ENCODE peak calls at places on chromosomes 4 and X, in nine cellular contexts. One of them, this sample, is unnamed. For H3K36me3 and H3K9me3, the result is how much of the 10 kb centered on the place peaks cover.

GRCh38 chr4:184168406-184169019 is 49.2 kb downstream of the ENPP6 start:
- DNase-seq in mucosa of descending colon: peak
- DNase-seq in tibial artery: peak
- DNase-seq in HepG2: peak
- DNase-seq in sigmoid colon: peak
- DNase-seq in neural progenitor cell: peak
- DNase-seq in heart left ventricle: peak
- DNase-seq in body of pancreas: peak
- DNase-seq in CD8-positive, alpha-beta memory T cell: peak
- DNase-seq in this sample: peak

GRCh38 chr4:87530868-87531267 is 1.7 kb upstream of the SPARCL1 start:
- DNase-seq in mucosa of descending colon: no peak
- DNase-seq in tibial artery: peak
- DNase-seq in HepG2: no peak
- DNase-seq in sigmoid colon: peak
- DNase-seq in neural progenitor cell: no peak
- DNase-seq in heart left ventricle: peak
- DNase-seq in body of pancreas: peak
- DNase-seq in CD8-positive, alpha-beta memory T cell: no peak
- DNase-seq in this sample: no peak

GRCh38 chr4:133320576-133321170 is 171.6 kb downstream of the PCDH10 start:
- DNase-seq in mucosa of descending colon: no peak
- DNase-seq in tibial artery: no peak
- DNase-seq in HepG2: peak
- DNase-seq in sigmoid colon: no peak
- DNase-seq in neural progenitor cell: peak
- DNase-seq in heart left ventricle: no peak
- DNase-seq in body of pancreas: peak
- DNase-seq in CD8-positive, alpha-beta memory T cell: no peak
- DNase-seq in this sample: no peak

GRCh38 chr4:76987153-76987562 is 37.6 kb downstream of the SEPTIN11 start:
- DNase-seq in mucosa of descending colon: no peak
- DNase-seq in tibial artery: no peak
- DNase-seq in HepG2: no peak
- DNase-seq in sigmoid colon: peak
- DNase-seq in neural progenitor cell: no peak
- DNase-seq in heart left ventricle: peak
- DNase-seq in body of pancreas: peak
- DNase-seq in CD8-positive, alpha-beta memory T cell: no peak
- DNase-seq in this sample: peak

GRCh38 chr4:156792462-156793085 is 179.0 kb downstream of the PDGFC start:
- DNase-seq in mucosa of descending colon: no peak
- DNase-seq in tibial artery: no peak
- DNase-seq in HepG2: peak
- DNase-seq in sigmoid colon: no peak
- DNase-seq in neural progenitor cell: no peak
- DNase-seq in heart left ventricle: no peak
- DNase-seq in body of pancreas: no peak
- DNase-seq in CD8-positive, alpha-beta memory T cell: no peak
- DNase-seq in this sample: no peak

GRCh38 chrX:138011461-138011860 is 445.5 kb downstream of the ZIC3 start:
- DNase-seq in mucosa of descending colon: no peak
- DNase-seq in tibial artery: no peak
- DNase-seq in HepG2: no peak
- DNase-seq in sigmoid colon: no peak
- DNase-seq in neural progenitor cell: no peak
- DNase-seq in heart left ventricle: no peak
- DNase-seq in body of pancreas: no peak
- DNase-seq in CD8-positive, alpha-beta memory T cell: no peak
- DNase-seq in this sample: peak

GRCh38 chrX:22686138-22686541 is 313.6 kb upstream of the DDX53 start:
- DNase-seq in mucosa of descending colon: no peak
- DNase-seq in tibial artery: peak
- DNase-seq in HepG2: no peak
- DNase-seq in sigmoid colon: peak
- DNase-seq in neural progenitor cell: no peak
- DNase-seq in heart left ventricle: peak
- DNase-seq in body of pancreas: peak
- DNase-seq in CD8-positive, alpha-beta memory T cell: no peak
- DNase-seq in this sample: peak

GRCh38 chr4:55819634-55820033 is at the start of gene EXOC1L:
- DNase-seq in mucosa of descending colon: no peak
- DNase-seq in tibial artery: no peak
- DNase-seq in HepG2: peak
- DNase-seq in sigmoid colon: no peak
- DNase-seq in neural progenitor cell: peak
- DNase-seq in heart left ventricle: no peak
- DNase-seq in body of pancreas: no peak
- DNase-seq in CD8-positive, alpha-beta memory T cell: no peak
- DNase-seq in this sample: peak

GRCh38 chr4:24794916-24795665 is at the start of gene SOD3:
- DNase-seq in mucosa of descending colon: peak
- DNase-seq in tibial artery: peak
- DNase-seq in HepG2: peak
- DNase-seq in sigmoid colon: peak
- DNase-seq in neural progenitor cell: peak
- DNase-seq in heart left ventricle: peak
- DNase-seq in body of pancreas: peak
- DNase-seq in CD8-positive, alpha-beta memory T cell: no peak
- DNase-seq in this sample: no peak

GRCh38 chr4:4733663-4734062 is 125.8 kb upstream of the MSX1 start:
- DNase-seq in mucosa of descending colon: no peak
- DNase-seq in tibial artery: no peak
- DNase-seq in HepG2: no peak
- DNase-seq in sigmoid colon: peak
- DNase-seq in neural progenitor cell: no peak
- DNase-seq in heart left ventricle: no peak
- DNase-seq in body of pancreas: no peak
- DNase-seq in CD8-positive, alpha-beta memory T cell: no peak
- DNase-seq in this sample: no peak

GRCh38 chrX:45434231-45434630 is 233.6 kb upstream of the DIPK2B start:
- DNase-seq in mucosa of descending colon: no peak
- DNase-seq in tibial artery: no peak
- DNase-seq in HepG2: no peak
- DNase-seq in sigmoid colon: no peak
- DNase-seq in neural progenitor cell: no peak
- DNase-seq in heart left ventricle: no peak
- DNase-seq in body of pancreas: no peak
- DNase-seq in CD8-positive, alpha-beta memory T cell: no peak
- DNase-seq in this sample: no peak

GRCh38 chr4:182478475-182478874 is 235.3 kb downstream of the TENM3 start:
- DNase-seq in mucosa of descending colon: no peak
- DNase-seq in tibial artery: no peak
- DNase-seq in HepG2: peak
- DNase-seq in sigmoid colon: no peak
- DNase-seq in neural progenitor cell: peak
- DNase-seq in heart left ventricle: no peak
- DNase-seq in body of pancreas: no peak
- DNase-seq in CD8-positive, alpha-beta memory T cell: no peak
- DNase-seq in this sample: no peak

GRCh38 chrX:26851981-26852380 is 611.2 kb downstream of the PPP4R3C start:
- DNase-seq in mucosa of descending colon: no peak
- DNase-seq in tibial artery: no peak
- DNase-seq in HepG2: peak
- DNase-seq in sigmoid colon: no peak
- DNase-seq in neural progenitor cell: peak
- DNase-seq in heart left ventricle: no peak
- DNase-seq in body of pancreas: no peak
- DNase-seq in CD8-positive, alpha-beta memory T cell: no peak
- DNase-seq in this sample: no peak

GRCh38 chrX:77527233-77528001 is 80.2 kb downstream of the FGF16 start:
- DNase-seq in mucosa of descending colon: peak
- DNase-seq in tibial artery: no peak
- DNase-seq in HepG2: no peak
- DNase-seq in sigmoid colon: peak
- DNase-seq in neural progenitor cell: peak
- DNase-seq in heart left ventricle: peak
- DNase-seq in body of pancreas: peak
- DNase-seq in CD8-positive, alpha-beta memory T cell: no peak
- DNase-seq in this sample: no peak

GRCh38 chrX:9133426-9133825 is 99.5 kb upstream of the FAM9B start:
- DNase-seq in mucosa of descending colon: no peak
- DNase-seq in tibial artery: no peak
- DNase-seq in HepG2: no peak
- DNase-seq in sigmoid colon: no peak
- DNase-seq in neural progenitor cell: no peak
- DNase-seq in heart left ventricle: no peak
- DNase-seq in body of pancreas: no peak
- DNase-seq in CD8-positive, alpha-beta memory T cell: no peak
- DNase-seq in this sample: no peak

GRCh38 chr4:82868572-82868971 is 22.4 kb downstream of the SEC31A start:
- DNase-seq in mucosa of descending colon: no peak
- DNase-seq in tibial artery: no peak
- DNase-seq in HepG2: no peak
- DNase-seq in sigmoid colon: no peak
- DNase-seq in neural progenitor cell: no peak
- DNase-seq in heart left ventricle: no peak
- DNase-seq in body of pancreas: no peak
- DNase-seq in CD8-positive, alpha-beta memory T cell: no peak
- DNase-seq in this sample: no peak

GRCh38 chr4:100289530-100289888 is 99.2 kb upstream of the DDIT4L start:
- DNase-seq in mucosa of descending colon: no peak
- DNase-seq in tibial artery: no peak
- DNase-seq in HepG2: no peak
- DNase-seq in sigmoid colon: no peak
- DNase-seq in neural progenitor cell: no peak
- DNase-seq in heart left ventricle: no peak
- DNase-seq in body of pancreas: no peak
- DNase-seq in CD8-positive, alpha-beta memory T cell: no peak
- DNase-seq in this sample: no peak

GRCh38 chr4:139988863-139989765 is 164.9 kb downstream of the MAML3 start:
- DNase-seq in mucosa of descending colon: no peak
- DNase-seq in tibial artery: no peak
- DNase-seq in HepG2: peak
- DNase-seq in sigmoid colon: peak
- DNase-seq in neural progenitor cell: peak
- DNase-seq in heart left ventricle: no peak
- DNase-seq in body of pancreas: peak
- DNase-seq in CD8-positive, alpha-beta memory T cell: no peak
- DNase-seq in this sample: peak

GRCh38 chrX:14209034-14209433 is 179.3 kb upstream of the GEMIN8 start:
- DNase-seq in mucosa of descending colon: no peak
- DNase-seq in tibial artery: no peak
- DNase-seq in HepG2: no peak
- DNase-seq in sigmoid colon: no peak
- DNase-seq in neural progenitor cell: no peak
- DNase-seq in heart left ventricle: no peak
- DNase-seq in body of pancreas: no peak
- DNase-seq in CD8-positive, alpha-beta memory T cell: no peak
- DNase-seq in this sample: no peak

GRCh38 chr4:130486186-130486585 is 1390.2 kb downstream of the C4orf33 start:
- DNase-seq in mucosa of descending colon: no peak
- DNase-seq in tibial artery: no peak
- DNase-seq in HepG2: no peak
- DNase-seq in sigmoid colon: no peak
- DNase-seq in neural progenitor cell: no peak
- DNase-seq in heart left ventricle: no peak
- DNase-seq in body of pancreas: no peak
- DNase-seq in CD8-positive, alpha-beta memory T cell: no peak
- DNase-seq in this sample: no peak

GRCh38 chr4:80042821-80043220 is 30.2 kb downstream of the ANTXR2 start:
- DNase-seq in mucosa of descending colon: no peak
- DNase-seq in tibial artery: no peak
- DNase-seq in HepG2: no peak
- DNase-seq in sigmoid colon: no peak
- DNase-seq in neural progenitor cell: no peak
- DNase-seq in heart left ventricle: no peak
- DNase-seq in body of pancreas: no peak
- DNase-seq in CD8-positive, alpha-beta memory T cell: no peak
- DNase-seq in this sample: no peak
- H3K36me3 ChIP-seq in mucosa of descending colon: under half
- H3K36me3 ChIP-seq in tibial artery: under half
- H3K36me3 ChIP-seq in HepG2: under half
- H3K36me3 ChIP-seq in sigmoid colon: under half
- H3K36me3 ChIP-seq in neural progenitor cell: under half
- H3K36me3 ChIP-seq in heart left ventricle: under half
- H3K36me3 ChIP-seq in body of pancreas: under half
- H3K36me3 ChIP-seq in CD8-positive, alpha-beta memory T cell: under half
- H3K36me3 ChIP-seq in this sample: under half

GRCh38 chrX:153939573-153939972 is 4.7 kb upstream of the NAA10 start:
- DNase-seq in mucosa of descending colon: no peak
- DNase-seq in tibial artery: no peak
- DNase-seq in HepG2: no peak
- DNase-seq in sigmoid colon: no peak
- DNase-seq in neural progenitor cell: no peak
- DNase-seq in heart left ventricle: no peak
- DNase-seq in body of pancreas: no peak
- DNase-seq in CD8-positive, alpha-beta memory T cell: no peak
- DNase-seq in this sample: no peak
- H3K4me3 ChIP-seq in mucosa of descending colon: no peak
- H3K4me3 ChIP-seq in tibial artery: no peak
- H3K4me3 ChIP-seq in HepG2: no peak
- H3K4me3 ChIP-seq in sigmoid colon: no peak
- H3K4me3 ChIP-seq in neural progenitor cell: no peak
- H3K4me3 ChIP-seq in heart left ventricle: no peak
- H3K4me3 ChIP-seq in body of pancreas: no peak
- H3K4me3 ChIP-seq in CD8-positive, alpha-beta memory T cell: no peak
- H3K4me3 ChIP-seq in this sample: no peak

GRCh38 chrX:155998116-155998515 is 620 bp downstream of the IL9R start:
- DNase-seq in mucosa of descending colon: no peak
- DNase-seq in tibial artery: no peak
- DNase-seq in HepG2: no peak
- DNase-seq in sigmoid colon: no peak
- DNase-seq in neural progenitor cell: no peak
- DNase-seq in heart left ventricle: no peak
- DNase-seq in body of pancreas: no peak
- DNase-seq in CD8-positive, alpha-beta memory T cell: no peak
- DNase-seq in this sample: no peak
- H3K9me3 ChIP-seq in mucosa of descending colon: under half
- H3K9me3 ChIP-seq in tibial artery: under half
- H3K9me3 ChIP-seq in HepG2: under half
- H3K9me3 ChIP-seq in sigmoid colon: under half
- H3K9me3 ChIP-seq in neural progenitor cell: under half
- H3K9me3 ChIP-seq in heart left ventricle: under half
- H3K9me3 ChIP-seq in body of pancreas: under half
- H3K9me3 ChIP-seq in CD8-positive, alpha-beta memory T cell: under half
- H3K9me3 ChIP-seq in this sample: under half

GRCh38 chr4:126938023-126938422 is 694.7 kb upstream of the INTU start:
- DNase-seq in mucosa of descending colon: no peak
- DNase-seq in tibial artery: no peak
- DNase-seq in HepG2: no peak
- DNase-seq in sigmoid colon: no peak
- DNase-seq in neural progenitor cell: no peak
- DNase-seq in heart left ventricle: no peak
- DNase-seq in body of pancreas: no peak
- DNase-seq in CD8-positive, alpha-beta memory T cell: no peak
- DNase-seq in this sample: no peak

GRCh38 chr4:126937342-126937741 is 695.4 kb upstream of the INTU start:
- DNase-seq in mucosa of descending colon: no peak
- DNase-seq in tibial artery: no peak
- DNase-seq in HepG2: no peak
- DNase-seq in sigmoid colon: no peak
- DNase-seq in neural progenitor cell: no peak
- DNase-seq in heart left ventricle: no peak
- DNase-seq in body of pancreas: no peak
- DNase-seq in CD8-positive, alpha-beta memory T cell: no peak
- DNase-seq in this sample: no peak

GRCh38 chr4:126935784-126936183 is 697.0 kb upstream of the INTU start:
- DNase-seq in mucosa of descending colon: no peak
- DNase-seq in tibial artery: no peak
- DNase-seq in HepG2: no peak
- DNase-seq in sigmoid colon: no peak
- DNase-seq in neural progenitor cell: no peak
- DNase-seq in heart left ventricle: no peak
- DNase-seq in body of pancreas: no peak
- DNase-seq in CD8-positive, alpha-beta memory T cell: no peak
- DNase-seq in this sample: no peak

GRCh38 chr4:126939401-126939800 is 693.4 kb upstream of the INTU start:
- DNase-seq in mucosa of descending colon: no peak
- DNase-seq in tibial artery: no peak
- DNase-seq in HepG2: no peak
- DNase-seq in sigmoid colon: no peak
- DNase-seq in neural progenitor cell: no peak
- DNase-seq in heart left ventricle: no peak
- DNase-seq in body of pancreas: no peak
- DNase-seq in CD8-positive, alpha-beta memory T cell: no peak
- DNase-seq in this sample: peak
- H3K36me3 ChIP-seq in mucosa of descending colon: under half
- H3K36me3 ChIP-seq in tibial artery: under half
- H3K36me3 ChIP-seq in HepG2: under half
- H3K36me3 ChIP-seq in sigmoid colon: under half
- H3K36me3 ChIP-seq in neural progenitor cell: under half
- H3K36me3 ChIP-seq in heart left ventricle: under half
- H3K36me3 ChIP-seq in body of pancreas: under half
- H3K36me3 ChIP-seq in CD8-positive, alpha-beta memory T cell: under half
- H3K36me3 ChIP-seq in this sample: under half

This sample was measured in MG63.